ENCODE peak calls at places on chromosomes 2 and 18, in ten cellular contexts. K is RPMI7951; O is activated effector memory CD4-positive, alpha-beta T cell treated with Interleukin-2 at 50 U/mL for 16 hours; Q is C1 segment of cervical spinal cord; P is T-helper 1 cell; L is H9; J is activated T-helper 1 cell treated with Interleukin-2 at 50 U/mL for 16 hours; D is NCI-H460; W is PC-3; G is globus pallidus. Y is an unnamed sample.

GRCh38 chr2:182379235-182379634 is 47.6 kb downstream of the PDE1A start:
- DNase-seq in G (no peak), Q (no peak), L (no peak), K (peak), O (no peak), P (no peak), D (no peak), J (no peak), W (no peak), Y (no peak)

GRCh38 chr2:177239934-177240600 is 24.5 kb downstream of the NFE2L2 start:
- DNase-seq in D (peak), P (peak), W (peak), J (no peak), K (peak), O (no peak), L (no peak), G (peak), Q (peak), Y (peak)

GRCh38 chr2:240129311-240129710 is 6.8 kb downstream of the COPS9 start:
- DNase-seq in D (no peak), L (peak), J (no peak), K (no peak), P (no peak), Q (no peak), W (no peak), G (no peak), O (no peak), Y (no peak)

GRCh38 chr2:239302083-239302807 is 98.6 kb downstream of the HDAC4 start:
- DNase-seq in P (no peak), K (no peak), Q (no peak), G (no peak), W (no peak), O (no peak), D (no peak), L (no peak), J (no peak), Y (no peak)

GRCh38 chr2:209495855-209496585 is 72.2 kb downstream of the MAP2 start:
- DNase-seq in O (no peak), W (peak), Q (no peak), G (no peak), P (no peak), J (no peak), K (peak), D (peak), L (no peak), Y (no peak)

GRCh38 chr2:67318014-67318413 is 79.1 kb upstream of the ETAA1 start:
- DNase-seq in Q (no peak), W (no peak), P (no peak), D (no peak), G (no peak), K (no peak), O (no peak), L (no peak), J (no peak), Y (no peak)

GRCh38 chr2:38496927-38497669 is 105.6 kb downstream of the HNRNPLL start:
- DNase-seq in O (no peak), L (no peak), P (no peak), J (no peak), D (no peak), W (no peak), K (no peak), Q (peak), G (no peak), Y (no peak)

GRCh38 chr2:209147981-209148380 is 275.9 kb upstream of the MAP2 start:
- DNase-seq in O (no peak), K (no peak), J (no peak), L (no peak), Q (no peak), G (no peak), W (no peak), P (no peak), D (no peak), Y (no peak)

GRCh38 chr2:48890732-48891131 is 135.2 kb upstream of the LHCGR start:
- DNase-seq in D (no peak), W (no peak), P (no peak), K (no peak), L (no peak), O (no peak), J (no peak), Q (no peak), G (no peak), Y (no peak)

GRCh38 chr2:29376541-29376940 is 261.3 kb downstream of the CLIP4 start:
- DNase-seq in K (no peak), J (no peak), Q (no peak), P (no peak), O (no peak), D (no peak), L (no peak), G (no peak), W (no peak), Y (no peak)

GRCh38 chr18:74252032-74252380 is 39.8 kb downstream of the CYB5A start:
- DNase-seq in L (no peak), K (peak), Q (no peak), D (peak), P (no peak), W (peak), J (no peak), G (no peak), O (no peak), Y (no peak)

GRCh38 chr2:206198677-206199076 is 39.0 kb downstream of the EEF1B2 start:
- DNase-seq in D (no peak), K (peak), W (peak), P (no peak), Q (no peak), L (no peak), G (no peak), O (no peak), J (no peak), Y (no peak)

GRCh38 chr18:5296706-5297320 is 1.3 kb upstream of the ZBTB14 start:
- DNase-seq in J (peak), G (peak), Q (peak), P (peak), K (peak), D (peak), W (peak), L (peak), O (peak), Y (peak)

GRCh38 chr2:47056374-47056773 is 98.7 kb downstream of the STPG4 start:
- DNase-seq in G (no peak), D (no peak), O (no peak), P (no peak), L (no peak), Q (no peak), W (no peak), K (peak), J (no peak), Y (no peak)

GRCh38 chr2:200403794-200404193 is 97.3 kb downstream of the SPATS2L start:
- DNase-seq in P (no peak), L (no peak), W (no peak), Q (no peak), G (no peak), D (no peak), O (no peak), K (no peak), J (no peak), Y (no peak)

GRCh38 chr2:64770781-64771334 is 117.1 kb upstream of the SERTAD2 start:
- DNase-seq in Q (peak), D (no peak), W (peak), J (no peak), O (no peak), P (no peak), L (no peak), K (peak), G (peak), Y (no peak)

GRCh38 chr18:79664525-79665125 is 15.0 kb upstream of the CTDP1 start:
- DNase-seq in J (no peak), O (no peak), Q (no peak), K (peak), P (no peak), W (peak), D (no peak), L (no peak), G (no peak), Y (no peak)

GRCh38 chr2:235468978-235469694 is 24.7 kb upstream of the AGAP1 start:
- DNase-seq in P (no peak), J (no peak), K (peak), L (no peak), G (peak), D (peak), W (peak), O (no peak), Q (peak), Y (no peak)

GRCh38 chr2:190679813-190680591 is 31.1 kb downstream of the NAB1 start:
- DNase-seq in D (peak), L (peak), J (peak), O (peak), G (peak), P (peak), Q (peak), W (peak), K (peak), Y (peak)

GRCh38 chr2:21047161-21048009 is 3.5 kb upstream of the APOB start:
- DNase-seq in G (no peak), J (no peak), D (no peak), W (no peak), P (no peak), Q (no peak), K (no peak), L (no peak), O (no peak), Y (no peak)

GRCh38 chr2:66577331-66578041 is 142.6 kb downstream of the MEIS1 start:
- DNase-seq in P (no peak), D (no peak), G (no peak), J (no peak), L (peak), K (no peak), W (no peak), O (no peak), Q (peak), Y (no peak)